ENCODE peak calls at places on chromosomes 13 and 19, in five cellular contexts. H is spleen; M is gastrocnemius medialis; B is hepatocyte; F is effector memory CD4-positive, alpha-beta T cell. G is an unnamed sample. For H3K27me3, the result is how much of the 10 kb centered on the place peaks cover.

GRCh38 chr19:29239220-29239776 is 26.3 kb upstream of the UQCRFS1 start:
- DNase-seq in B (no peak), M (no peak), H (no peak), F (no peak), G (no peak)

GRCh38 chr13:28040977-28041376 is 52.5 kb upstream of the URAD start:
- DNase-seq in M (no peak), H (no peak), B (no peak), F (no peak), G (no peak)

GRCh38 chr13:57063007-57063406 is 77.7 kb upstream of the PRR20A start:
- DNase-seq in F (no peak), M (no peak), B (no peak), H (no peak), G (no peak)

GRCh38 chr19:35557539-35558399 is 5.7 kb downstream of the ATP4A start:
- DNase-seq in H (peak), M (peak), B (peak), F (peak), G (no peak)

GRCh38 chr13:33176526-33176925 is 109.0 kb downstream of the STARD13 start:
- DNase-seq in M (no peak), H (no peak), F (no peak), B (no peak), G (no peak)

GRCh38 chr13:28522871-28523270 is 27.9 kb upstream of the FLT1 start:
- DNase-seq in M (no peak), H (no peak), F (no peak), B (no peak), G (no peak)

GRCh38 chr19:6161271-6161850 is 25.9 kb downstream of the ACSBG2 start:
- DNase-seq in M (peak), B (peak), F (peak), H (no peak), G (peak)

GRCh38 chr19:35287713-35288112 is 4.2 kb upstream of the MAG start:
- DNase-seq in M (no peak), F (no peak), B (no peak), H (no peak), G (no peak)

GRCh38 chr13:97945342-97945741 is 8.1 kb upstream of the IPO5 start:
- DNase-seq in M (no peak), H (no peak), B (no peak), F (no peak), G (no peak)

DNA sequence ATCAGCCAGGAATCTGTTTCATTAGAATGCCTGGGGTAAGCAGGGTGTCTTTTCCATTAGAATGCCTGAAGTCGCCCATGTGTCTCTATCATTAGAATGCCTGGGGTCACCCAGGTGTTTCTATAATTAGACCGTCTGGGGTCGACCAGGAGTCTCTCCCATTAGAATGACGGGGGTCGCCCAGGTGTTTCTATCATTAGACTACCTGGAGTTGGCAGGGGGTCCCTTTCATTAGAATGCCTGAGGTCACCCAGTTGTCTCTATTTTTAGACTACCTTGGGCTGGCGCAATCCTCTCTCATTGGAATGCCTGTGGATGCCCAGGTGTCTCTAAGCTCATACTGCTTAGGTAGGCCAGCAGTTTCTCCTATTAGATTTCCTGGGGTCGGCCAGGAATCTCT is 1447.6 kb downstream of the UQCRFS1 start:
- DNase-seq in H (peak), F (no peak), B (no peak), M (no peak), G (no peak)
- H3K27me3 ChIP-seq in H (under half), F (under half), B (under half), M (under half), G (under half)

GRCh38 chr13:41960700-41961697 is at the start of gene VWA8:
- DNase-seq in M (peak), H (peak), F (peak), B (peak), G (peak)

GRCh38 chr13:41960195-41960699 is 662 bp downstream of the VWA8 start:
- DNase-seq in F (no peak), M (peak), B (peak), H (no peak), G (no peak)

GRCh38 chr13:41966671-41967070 is 5.8 kb upstream of the VWA8 start:
- DNase-seq in M (no peak), H (no peak), B (no peak), F (no peak), G (no peak)

GRCh38 chr13:41962994-41963393 is 2.1 kb upstream of the VWA8 start:
- DNase-seq in F (no peak), B (no peak), H (no peak), M (no peak), G (no peak)
- H3K27me3 ChIP-seq in F (under half), B (under half), H (under half), M (under half), G (under half)

DNA sequence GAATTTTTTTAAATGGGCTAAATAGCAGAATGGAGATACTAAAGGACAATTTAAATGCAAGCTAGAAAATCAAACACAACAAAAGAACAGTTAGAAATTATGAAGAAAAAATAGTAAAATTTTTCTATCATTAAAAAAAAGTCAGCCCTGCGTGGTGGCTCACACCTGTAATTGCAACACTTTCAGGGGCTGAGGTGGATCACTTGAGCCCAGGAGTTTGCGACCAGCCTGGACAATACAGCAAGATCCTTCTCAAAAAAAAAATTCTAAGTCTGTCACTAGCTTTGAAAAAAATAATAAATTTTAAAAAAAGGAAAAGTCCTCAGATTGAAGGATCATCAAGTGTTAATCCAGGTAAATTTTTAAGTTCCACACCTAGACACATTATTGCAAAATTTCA is 7.7 kb downstream of the TUBGCP3 start:
- DNase-seq in M (no peak), B (no peak), H (no peak), F (no peak), G (no peak)
- H3K27me3 ChIP-seq in M (under half), B (under half), H (under half), F (under half), G (under half)

GRCh38 chr13:21674271-21675009 is 3.6 kb downstream of the FGF9 start:
- DNase-seq in B (peak), F (no peak), H (peak), M (no peak), G (peak)
- H3K27me3 ChIP-seq in B (under half), F (under half), H (under half), M (under half), G (under half)

DNA sequence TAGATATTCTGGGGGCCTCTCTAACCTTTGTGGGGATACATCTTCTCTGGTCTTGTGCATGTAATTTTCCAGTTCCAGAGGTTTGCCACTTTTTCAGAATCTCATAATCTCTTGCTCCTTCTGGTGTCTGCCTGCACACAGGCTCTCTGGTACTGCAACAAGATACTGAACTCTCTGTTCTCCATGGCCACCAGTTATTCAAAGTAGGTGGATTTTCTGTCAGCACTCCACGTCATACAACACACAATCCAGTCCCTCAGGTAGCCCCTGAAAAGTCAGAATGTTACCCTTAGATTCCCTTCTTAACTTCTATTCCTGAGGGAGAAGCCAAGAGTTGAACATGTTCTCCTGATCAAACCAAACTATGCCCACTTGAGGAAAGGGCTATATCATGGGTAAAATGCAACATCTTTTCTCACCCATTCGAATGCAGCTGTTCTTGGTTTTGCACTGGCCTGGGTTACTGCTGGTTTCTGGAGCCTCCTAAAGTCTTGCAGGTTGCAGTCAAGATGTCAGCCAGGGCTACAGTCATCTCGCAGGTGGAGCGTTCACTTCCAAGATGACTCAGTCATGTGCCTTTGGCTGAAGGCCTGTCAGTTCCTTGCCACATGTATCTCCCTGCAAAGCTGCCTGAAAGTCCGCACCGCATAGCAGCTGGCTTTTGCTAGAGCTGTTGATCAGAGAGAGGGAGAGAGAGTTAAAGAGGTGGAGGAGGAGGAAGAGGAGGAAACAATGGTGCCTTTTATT is 57.7 kb upstream of the TUBA3C start:
- DNase-seq in B (no peak), F (no peak), H (peak), M (no peak), G (no peak)
- H3K27me3 ChIP-seq in B (under half), F (under half), H (under half), M (under half), G (under half)

DNA sequence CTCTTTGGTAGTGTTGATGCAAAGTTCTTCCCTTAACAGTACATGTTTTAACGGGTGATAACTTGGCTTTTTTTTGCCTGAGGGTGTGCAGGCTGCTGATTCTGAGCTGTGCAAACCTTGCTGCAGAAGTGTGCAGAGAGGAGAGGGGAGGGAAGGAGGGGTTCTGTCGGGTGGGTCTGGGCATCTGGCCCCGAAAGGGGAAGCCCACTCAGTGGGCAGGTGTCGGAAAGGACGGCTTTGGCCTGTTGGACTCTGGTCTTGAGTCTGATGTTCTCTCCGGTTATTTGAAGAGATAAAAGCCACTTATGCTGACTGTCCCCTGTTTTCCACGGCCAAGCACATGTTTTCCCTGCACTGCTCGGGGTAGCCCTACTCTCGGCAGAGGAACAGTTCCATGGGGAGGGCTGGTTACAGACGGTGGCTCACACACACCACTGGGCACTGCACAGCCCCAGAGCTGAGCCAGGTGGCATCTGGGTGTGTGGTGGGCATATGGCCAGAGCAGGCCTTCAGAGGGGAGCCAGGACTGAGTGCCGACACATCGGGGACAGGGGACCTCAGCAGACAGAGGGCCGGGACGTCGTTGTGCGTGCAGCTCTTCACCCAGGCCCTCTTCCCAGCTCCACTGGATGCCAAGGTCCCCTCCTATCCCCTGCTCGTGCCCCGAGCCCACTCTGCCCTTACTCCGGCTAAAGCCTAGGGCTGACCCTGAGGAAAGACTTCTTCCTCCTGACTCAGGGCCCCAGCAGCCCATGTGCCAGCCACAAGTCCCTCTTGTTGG is 93.2 kb downstream of the TEX29 start:
- DNase-seq in F (no peak), M (no peak), B (no peak), H (no peak), G (no peak)
- H3K27me3 ChIP-seq in F (under half), M (under half), B (under half), H (under half), G (under half)

DNA sequence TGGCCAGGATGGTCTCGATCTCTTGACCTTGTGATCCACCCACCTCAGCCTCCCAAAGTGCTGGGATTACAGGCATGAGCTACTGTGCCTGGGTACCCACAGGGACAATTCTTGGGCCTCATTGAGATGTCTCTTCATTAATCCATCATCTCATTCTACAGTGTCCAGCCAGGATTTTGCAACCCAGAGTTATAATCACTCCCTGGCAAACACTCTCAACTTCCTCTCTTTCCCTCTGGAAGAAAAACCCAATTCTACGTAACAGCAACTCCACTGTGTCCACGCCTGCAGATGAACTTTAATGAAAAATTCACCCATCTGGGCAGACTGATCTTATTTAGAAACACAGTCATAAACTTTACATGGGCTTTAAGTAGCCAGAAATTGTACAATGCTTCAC is 90.1 kb upstream of the ABCC4 start:
- DNase-seq in F (no peak), H (no peak), M (no peak), B (no peak), G (no peak)
- H3K27me3 ChIP-seq in F (under half), H (under half), M (under half), B (under half), G (under half)